ENCODE peak calls at places on chromosomes 7 and 10, in four cellular contexts. L, W, I and J are unnamed samples. For H3K4me1 and H3K36me3, the result is how much of the 10 kb centered on the place peaks cover.

GRCh38 chr10:122725768-122726167 is 26.1 kb upstream of the C10orf120 start:
- DNase-seq in W (peak), I (no peak), L (no peak), J (no peak)

GRCh38 chr10:86500846-86501245 is 20.7 kb downstream of the WAPL start:
- DNase-seq in I (no peak), L (no peak), W (no peak), J (no peak)

GRCh38 chr7:158650821-158651225 is 53.8 kb downstream of the NCAPG2 start:
- DNase-seq in W (no peak), L (no peak), I (no peak), J (peak)

GRCh38 chr7:135352285-135352684 is 118.6 kb downstream of the STRA8 start:
- DNase-seq in W (no peak), L (no peak), I (no peak), J (no peak)

GRCh38 chr10:114624941-114625780 is 32.9 kb downstream of the ABLIM1 start:
- DNase-seq in L (no peak), W (peak), I (no peak), J (no peak)

GRCh38 chr7:82600601-82601000 is 157.0 kb upstream of the CACNA2D1 start:
- DNase-seq in W (no peak), L (no peak), I (no peak), J (no peak)

GRCh38 chr7:12422449-12423320 is 19.0 kb upstream of the VWDE start:
- DNase-seq in W (no peak), I (no peak), L (no peak), J (no peak)

GRCh38 chr7:29878081-29878688 is 71.9 kb downstream of the WIPF3 start:
- DNase-seq in I (no peak), W (no peak), L (no peak), J (peak)

GRCh38 chr10:73480158-73480557 is 15.7 kb downstream of the PPP3CB start:
- DNase-seq in W (no peak), L (no peak), I (no peak), J (no peak)

GRCh38 chr10:3778708-3779108 is 6.3 kb downstream of the KLF6 start:
- DNase-seq in L (no peak), W (no peak), I (peak), J (no peak)

GRCh38 chr10:72951760-72952159 is 2.8 kb downstream of the PLA2G12B start:
- DNase-seq in L (no peak), I (no peak), W (no peak), J (no peak)

GRCh38 chr7:50367570-50367969 is 63.1 kb downstream of the IKZF1 start:
- DNase-seq in W (no peak), I (no peak), L (no peak), J (no peak)

GRCh38 chr10:120607710-120608703 is 151.0 kb downstream of the PLPP4 start:
- DNase-seq in L (no peak), I (no peak), W (no peak), J (no peak)

GRCh38 chr7:118389629-118390028 is 165.1 kb downstream of the ANKRD7 start:
- DNase-seq in L (no peak), W (no peak), I (no peak), J (no peak)

GRCh38 chr7:73342645-73343044 is 14.7 kb downstream of the FKBP6 start:
- DNase-seq in L (no peak), W (peak), I (no peak), J (no peak)

GRCh38 chr7:133550145-133550544 is 297.3 kb downstream of the EXOC4 start:
- DNase-seq in I (no peak), L (no peak), W (no peak), J (no peak)

GRCh38 chr10:79454259-79454658 is 8.8 kb upstream of the ZCCHC24 start:
- DNase-seq in W (no peak), I (no peak), L (peak), J (no peak)

GRCh38 chr7:45593121-45593541 is 19.0 kb downstream of the ADCY1 start:
- DNase-seq in I (peak), W (no peak), L (peak), J (no peak)

GRCh38 chr7:122307228-122307619 is 2.7 kb upstream of the FEZF1 start:
- DNase-seq in L (no peak), I (no peak), W (no peak), J (no peak)

GRCh38 chr7:37089972-37090371 is 358.7 kb downstream of the ELMO1 start:
- DNase-seq in W (no peak), L (no peak), I (no peak), J (no peak)

GRCh38 chr10:93995598-93996271 is 2.0 kb downstream of the PLCE1 start:
- DNase-seq in W (no peak), L (no peak), I (peak), J (peak)

GRCh38 chr10:73253226-73253557 is 748 bp upstream of the MRPS16 start:
- DNase-seq in L (no peak), I (peak), W (no peak), J (no peak)

GRCh38 chr10:110919349-110919931 is at the start of gene SHOC2:
- DNase-seq in I (peak), L (peak), W (no peak), J (no peak)

GRCh38 chr7:17298840-17299476 is 506 bp downstream of the AHR start:
- DNase-seq in I (peak), W (no peak), L (peak), J (no peak)

GRCh38 chr7:159094030-159094740 is 50.5 kb downstream of the VIPR2 start:
- DNase-seq in L (peak), W (no peak), I (no peak), J (no peak)

GRCh38 chr10:31770307-31770902 is 158.2 kb downstream of the ARHGAP12 start:
- DNase-seq in I (peak), W (no peak), L (no peak), J (peak)

GRCh38 chr7:11341285-11341944 is 367.7 kb downstream of the PHF14 start:
- DNase-seq in I (no peak), W (peak), L (no peak), J (no peak)

GRCh38 chr10:132306951-132307751 is 599 bp downstream of the STK32C start:
- DNase-seq in I (no peak), W (no peak), L (no peak), J (no peak)

GRCh38 chr7:116588641-116589594 is 64.1 kb downstream of the CAV1 start:
- DNase-seq in W (peak), L (no peak), I (no peak), J (peak)

GRCh38 chr10:11146402-11147171 is 128.9 kb downstream of the CELF2 start:
- DNase-seq in I (no peak), L (no peak), W (no peak), J (no peak)

GRCh38 chr7:154684651-154685563 is 318.0 kb downstream of the PAXIP1 start:
- DNase-seq in W (no peak), L (no peak), I (peak), J (no peak)

DNA sequence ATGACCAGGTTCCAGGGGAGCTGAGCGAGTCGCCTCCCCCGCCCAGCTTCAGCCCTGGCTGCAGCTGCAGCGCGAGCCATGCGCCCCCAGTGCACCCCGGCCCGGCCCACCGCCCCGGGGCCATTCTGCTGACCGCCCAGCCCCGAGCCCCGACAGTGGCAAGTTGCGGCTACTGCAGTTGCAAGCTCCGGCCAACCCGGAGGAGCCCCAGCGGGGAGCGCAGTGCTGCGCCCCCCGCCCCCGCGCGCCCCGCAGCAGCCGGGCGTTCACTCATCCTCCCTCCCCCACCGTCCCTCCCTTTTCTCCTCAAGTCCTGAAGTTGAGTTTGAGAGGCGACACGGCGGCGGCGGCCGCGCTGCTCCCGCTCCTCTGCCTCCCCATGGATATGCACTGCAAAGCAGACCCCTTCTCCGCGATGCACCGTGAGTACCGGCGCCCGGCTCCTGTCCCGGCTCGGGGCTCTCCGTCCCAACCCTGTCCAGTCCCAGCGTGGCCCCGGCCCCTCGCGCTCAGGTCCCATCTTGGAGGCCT is 565 bp downstream of the PAX2 start:
- DNase-seq in L (no peak), I (no peak), W (no peak), J (no peak)
- H3K4me3 ChIP-seq in L (peak), I (no peak), W (peak), J (no peak)

GRCh38 chr7:964401-965231 is 10.1 kb upstream of the ADAP1 start:
- DNase-seq in W (no peak), L (peak), I (no peak), J (no peak)
- H3K4me1 ChIP-seq in W (under half), L (under half), I (under half), J (under half)

GRCh38 chr10:62077330-62078015 is 176.0 kb downstream of the ARID5B start:
- DNase-seq in I (no peak), L (no peak), W (no peak), J (no peak)

GRCh38 chr10:62075912-62076311 is 174.4 kb downstream of the ARID5B start:
- DNase-seq in I (no peak), W (no peak), L (no peak), J (no peak)

GRCh38 chr10:62075414-62075813 is 173.9 kb downstream of the ARID5B start:
- DNase-seq in L (no peak), I (no peak), W (no peak), J (no peak)

GRCh38 chr10:62079885-62080559 is 178.5 kb downstream of the ARID5B start:
- DNase-seq in L (no peak), I (no peak), W (no peak), J (no peak)

DNA sequence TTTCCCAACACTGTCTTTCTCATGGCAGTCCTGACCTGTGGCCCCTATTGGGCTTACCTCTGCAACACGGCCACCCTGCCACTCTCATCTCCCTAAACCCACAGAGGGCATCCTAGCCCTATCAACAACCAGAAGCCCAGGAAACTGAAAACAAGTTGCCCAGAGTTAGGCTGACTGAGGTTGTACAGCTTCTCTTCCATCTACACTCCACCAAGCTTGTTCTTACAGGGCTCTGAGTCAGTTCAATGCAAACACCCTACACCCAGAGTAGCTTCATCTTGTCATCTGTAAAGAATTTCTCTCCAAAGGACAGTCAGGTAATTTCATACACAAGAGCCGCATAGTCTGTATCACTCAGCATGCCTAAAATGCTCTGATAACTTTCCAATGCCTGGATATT is 175.4 kb downstream of the ARID5B start:
- DNase-seq in W (no peak), I (no peak), L (no peak), J (peak)
- H3K36me3 ChIP-seq in W (under half), I (under half), L (half or more), J (half or more)

GRCh38 chr7:101857358-101857794 is 40.0 kb downstream of the CUX1 start:
- DNase-seq in L (no peak), W (no peak), I (no peak), J (no peak)
- H3K4me3 ChIP-seq in L (peak), W (peak), I (no peak), J (no peak)

DNA sequence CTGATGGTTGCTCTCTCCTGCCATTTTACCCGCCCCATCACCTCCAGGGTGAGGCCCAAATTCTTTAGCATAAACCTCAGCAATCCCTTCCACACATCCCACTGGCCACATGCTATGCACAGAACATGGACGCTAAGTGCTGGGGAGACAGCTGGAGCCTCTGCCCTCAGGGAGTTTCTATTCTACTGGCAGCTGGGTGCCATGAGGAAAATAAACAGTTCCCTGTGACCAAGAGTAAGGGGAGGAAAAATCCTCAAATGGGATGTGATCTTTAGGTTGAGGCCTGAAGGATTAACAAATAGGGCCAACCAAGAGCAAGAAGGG is 1.2 kb downstream of the PARP12 start:
- DNase-seq in L (no peak), I (no peak), W (no peak), J (peak)
- H3K4me1 ChIP-seq in L (under half), I (under half), W (half or more), J (under half)

GRCh38 chr10:109913351-109913902 is 9.9 kb downstream of the XPNPEP1 start:
- DNase-seq in W (no peak), I (no peak), L (no peak), J (no peak)

GRCh38 chr10:109915566-109915965 is 7.7 kb downstream of the XPNPEP1 start:
- DNase-seq in W (no peak), L (no peak), I (no peak), J (no peak)

GRCh38 chr10:109914966-109915365 is 8.3 kb downstream of the XPNPEP1 start:
- DNase-seq in W (peak), I (peak), L (no peak), J (peak)

GRCh38 chr10:109911903-109912302 is 11.4 kb downstream of the XPNPEP1 start:
- DNase-seq in I (no peak), W (no peak), L (no peak), J (no peak)

GRCh38 chr10:109912335-109913282 is 10.7 kb downstream of the XPNPEP1 start:
- DNase-seq in W (no peak), L (no peak), I (peak), J (no peak)
- H3K36me3 ChIP-seq in W (under half), L (under half), I (under half), J (under half)

DNA sequence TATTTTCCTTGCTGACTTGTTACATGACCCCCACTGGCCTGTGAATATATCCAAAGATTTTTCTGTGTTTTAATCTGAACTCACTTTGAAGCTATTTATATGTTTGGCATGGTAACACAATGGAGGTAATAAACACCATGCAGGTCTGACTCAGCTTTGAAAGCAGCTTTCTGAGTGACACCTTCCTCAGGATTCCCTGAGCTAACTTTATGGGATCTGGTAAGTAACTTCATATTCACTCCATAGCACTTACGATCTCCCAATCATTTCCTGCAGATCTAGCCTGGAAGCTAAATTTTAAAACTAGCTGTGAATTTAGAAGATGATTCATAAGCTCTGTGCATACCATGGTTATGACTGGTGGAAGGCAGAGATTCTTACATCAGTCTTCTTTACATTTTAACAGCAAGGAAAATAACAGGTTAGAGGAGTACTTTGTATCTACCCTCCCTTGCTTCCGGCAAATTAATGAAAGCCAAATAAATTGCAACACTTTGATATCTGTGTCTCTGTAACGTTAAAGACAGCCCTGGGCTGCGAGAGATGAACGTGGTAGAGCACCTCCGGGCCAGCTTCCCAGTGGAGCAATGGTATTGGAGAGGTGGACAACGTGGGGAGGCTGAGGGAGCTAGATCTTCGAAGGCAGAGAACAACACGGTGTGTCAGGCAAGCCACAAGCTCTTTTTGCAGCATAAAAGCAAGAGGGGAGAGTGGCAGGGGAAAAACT is 170.2 kb upstream of the KLF14 start:
- DNase-seq in W (peak), L (peak), I (no peak), J (peak)
- H3K4me3 ChIP-seq in W (no peak), L (no peak), I (no peak), J (no peak)

GRCh38 chr10:71515531-71516172 is 118.9 kb downstream of the CDH23 start:
- DNase-seq in W (no peak), L (no peak), I (no peak), J (no peak)
- H3K4me1 ChIP-seq in W (under half), L (under half), I (under half), J (under half)

GRCh38 chr7:2353113-2353512 is 1.5 kb upstream of the EIF3B start:
- DNase-seq in I (no peak), W (no peak), L (no peak), J (no peak)

GRCh38 chr7:2357165-2357564 is 2.5 kb downstream of the EIF3B start:
- DNase-seq in L (no peak), W (no peak), I (no peak), J (no peak)

GRCh38 chr7:2354173-2355078 is at the start of gene EIF3B:
- DNase-seq in I (peak), L (peak), W (peak), J (peak)

GRCh38 chr7:2353650-2354172 is 916 bp upstream of the EIF3B start:
- DNase-seq in W (peak), I (peak), L (peak), J (no peak)

DNA sequence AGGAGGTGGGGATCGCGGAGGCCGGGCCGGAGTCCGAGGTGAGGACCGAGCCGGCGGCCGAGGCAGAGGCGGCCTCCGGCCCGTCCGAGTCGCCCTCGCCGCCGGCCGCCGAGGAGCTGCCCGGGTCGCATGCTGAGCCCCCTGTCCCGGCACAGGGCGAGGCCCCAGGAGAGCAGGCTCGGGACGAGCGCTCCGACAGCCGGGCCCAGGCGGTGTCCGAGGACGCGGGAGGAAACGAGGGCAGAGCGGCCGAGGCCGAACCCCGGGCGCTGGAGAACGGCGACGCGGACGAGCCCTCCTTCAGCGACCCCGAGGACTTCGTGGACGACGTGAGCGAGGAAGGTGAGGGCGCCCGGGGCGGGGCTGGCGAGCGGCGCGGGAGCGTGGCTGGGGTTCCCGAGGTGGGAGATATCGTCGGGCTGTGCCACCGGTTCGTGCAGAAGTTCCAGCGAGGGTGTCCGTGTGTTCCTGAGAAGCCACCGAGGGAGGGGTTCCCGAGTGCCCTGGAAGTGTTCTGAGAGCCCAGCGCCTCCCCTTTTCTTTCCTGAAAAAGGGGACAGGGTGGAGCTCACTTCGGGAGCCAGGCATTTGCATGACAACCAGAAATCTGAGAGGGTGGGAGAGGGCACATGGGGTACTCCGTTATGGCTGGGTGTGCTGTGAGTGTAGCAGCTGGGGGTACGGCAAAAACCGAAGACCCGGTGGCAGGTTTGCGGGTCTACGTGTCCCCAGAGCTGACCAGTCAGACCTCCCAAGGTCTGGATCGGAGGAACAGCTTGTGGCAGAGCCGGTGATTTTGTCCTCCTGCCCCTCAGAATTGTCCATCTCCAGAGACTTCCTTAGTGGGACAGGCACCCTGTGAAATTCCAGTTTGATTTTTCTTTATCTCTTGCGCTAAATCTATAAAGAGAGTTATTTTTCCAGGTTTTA is 717 bp downstream of the EIF3B start:
- DNase-seq in W (no peak), L (no peak), I (peak), J (peak)
- H3K36me3 ChIP-seq in W (under half), L (under half), I (under half), J (under half)